ENCODE peak calls at places on chromosomes 16 and 17, in four cellular contexts. J, L, C and X are unnamed samples.

GRCh38 chr17:1045456-1045855 is 48.5 kb downstream of the TIMM22 start:
- DNase-seq in L (no peak), C (no peak), J (no peak), X (no peak)

GRCh38 chr16:85253127-85253941 is 141.1 kb upstream of the CIBAR2 start:
- DNase-seq in C (peak), L (peak), J (no peak), X (no peak)

GRCh38 chr17:1907818-1908698 is 78.3 kb downstream of the RPA1 start:
- DNase-seq in J (no peak), C (peak), L (no peak), X (no peak)

GRCh38 chr16:30068750-30069574 is 3.4 kb downstream of the ALDOA start:
- DNase-seq in L (peak), C (no peak), J (no peak), X (no peak)

GRCh38 chr17:8706431-8706830 is 38.2 kb downstream of the CCDC42 start:
- DNase-seq in C (no peak), J (no peak), L (no peak), X (no peak)

GRCh38 chr17:8332688-8333087 is 7.0 kb upstream of the ODF4 start:
- DNase-seq in L (no peak), J (no peak), C (no peak), X (no peak)

GRCh38 chr16:87384162-87384999 is 805 bp upstream of the FBXO31 start:
- DNase-seq in C (no peak), L (no peak), J (peak), X (no peak)

GRCh38 chr17:77729587-77729986 is 228.9 kb upstream of the TNRC6C start:
- DNase-seq in L (no peak), J (no peak), C (no peak), X (no peak)

GRCh38 chr16:85206472-85207356 is 94.4 kb upstream of the CIBAR2 start:
- DNase-seq in L (no peak), C (no peak), J (no peak), X (no peak)

GRCh38 chr17:60743812-60744211 is 66.2 kb downstream of the BCAS3 start:
- DNase-seq in J (no peak), C (peak), L (no peak), X (no peak)

GRCh38 chr16:88781140-88782077 is 3.6 kb downstream of the PIEZO1 start:
- DNase-seq in C (no peak), J (no peak), L (peak), X (no peak)

GRCh38 chr17:47267354-47267828 is 13.8 kb downstream of the ITGB3 start:
- DNase-seq in C (peak), L (no peak), J (no peak), X (peak)

GRCh38 chr16:82660078-82660645 is 33.4 kb downstream of the CDH13 start:
- DNase-seq in J (no peak), C (peak), L (peak), X (no peak)